ENCODE peak calls at places on chromosome 11, in eight cellular contexts. One of them, this sample, is unnamed. For H3K4me1, the result is how much of the 10 kb centered on the place peaks cover.

GRCh38 chr11:119774180-119774763 is 45.3 kb upstream of the NECTIN1 start:
- DNase-seq in body of pancreas: no peak
- DNase-seq in colonic mucosa: no peak
- DNase-seq in right lobe of liver: no peak
- DNase-seq in tibial artery: no peak
- DNase-seq in testis: no peak
- DNase-seq in heart left ventricle: no peak
- DNase-seq in uterus: no peak
- DNase-seq in this sample: no peak

GRCh38 chr11:61587951-61588695 is 7.2 kb upstream of the SYT7 start:
- DNase-seq in body of pancreas: peak
- DNase-seq in colonic mucosa: peak
- DNase-seq in right lobe of liver: peak
- DNase-seq in tibial artery: no peak
- DNase-seq in testis: peak
- DNase-seq in heart left ventricle: peak
- DNase-seq in uterus: peak
- DNase-seq in this sample: peak

GRCh38 chr11:2328040-2328439 is 26.2 kb downstream of the TSPAN32 start:
- DNase-seq in body of pancreas: no peak
- DNase-seq in colonic mucosa: no peak
- DNase-seq in right lobe of liver: no peak
- DNase-seq in tibial artery: no peak
- DNase-seq in testis: no peak
- DNase-seq in heart left ventricle: no peak
- DNase-seq in uterus: no peak
- DNase-seq in this sample: no peak

GRCh38 chr11:62925745-62926668 is 4.8 kb upstream of the CHRM1 start:
- DNase-seq in body of pancreas: no peak
- DNase-seq in colonic mucosa: no peak
- DNase-seq in right lobe of liver: no peak
- DNase-seq in tibial artery: no peak
- DNase-seq in testis: no peak
- DNase-seq in heart left ventricle: no peak
- DNase-seq in uterus: no peak
- DNase-seq in this sample: no peak

GRCh38 chr11:105033781-105034180 is 1.2 kb downstream of the CASP1 start:
- DNase-seq in body of pancreas: no peak
- DNase-seq in colonic mucosa: no peak
- DNase-seq in right lobe of liver: no peak
- DNase-seq in tibial artery: no peak
- DNase-seq in testis: no peak
- DNase-seq in heart left ventricle: no peak
- DNase-seq in uterus: no peak
- DNase-seq in this sample: no peak

GRCh38 chr11:118882489-118882888 is 1.2 kb upstream of the CXCR5 start:
- DNase-seq in body of pancreas: no peak
- DNase-seq in colonic mucosa: no peak
- DNase-seq in right lobe of liver: no peak
- DNase-seq in tibial artery: no peak
- DNase-seq in testis: no peak
- DNase-seq in heart left ventricle: no peak
- DNase-seq in uterus: no peak
- DNase-seq in this sample: no peak

GRCh38 chr11:44793350-44794090 is 66.8 kb downstream of the TSPAN18 start:
- DNase-seq in body of pancreas: no peak
- DNase-seq in colonic mucosa: no peak
- DNase-seq in right lobe of liver: no peak
- DNase-seq in tibial artery: no peak
- DNase-seq in testis: no peak
- DNase-seq in heart left ventricle: no peak
- DNase-seq in uterus: peak
- DNase-seq in this sample: no peak

GRCh38 chr11:69923641-69924307 is 104.6 kb upstream of the FGF3 start:
- DNase-seq in body of pancreas: no peak
- DNase-seq in colonic mucosa: no peak
- DNase-seq in right lobe of liver: no peak
- DNase-seq in tibial artery: peak
- DNase-seq in testis: no peak
- DNase-seq in heart left ventricle: no peak
- DNase-seq in uterus: no peak
- DNase-seq in this sample: no peak

GRCh38 chr11:68256331-68256741 is 15.4 kb downstream of the C11orf24 start:
- DNase-seq in body of pancreas: no peak
- DNase-seq in colonic mucosa: no peak
- DNase-seq in right lobe of liver: no peak
- DNase-seq in tibial artery: no peak
- DNase-seq in testis: peak
- DNase-seq in heart left ventricle: peak
- DNase-seq in uterus: peak
- DNase-seq in this sample: peak

GRCh38 chr11:63132985-63133775 is 10.8 kb downstream of the SLC22A24 start:
- DNase-seq in body of pancreas: peak
- DNase-seq in colonic mucosa: no peak
- DNase-seq in right lobe of liver: no peak
- DNase-seq in tibial artery: no peak
- DNase-seq in testis: no peak
- DNase-seq in heart left ventricle: no peak
- DNase-seq in uterus: no peak
- DNase-seq in this sample: no peak

GRCh38 chr11:102560555-102561011 is 30.0 kb upstream of the MMP7 start:
- DNase-seq in body of pancreas: no peak
- DNase-seq in colonic mucosa: no peak
- DNase-seq in right lobe of liver: no peak
- DNase-seq in tibial artery: no peak
- DNase-seq in testis: peak
- DNase-seq in heart left ventricle: no peak
- DNase-seq in uterus: peak
- DNase-seq in this sample: no peak

GRCh38 chr11:126547161-126547560 is 191.7 kb downstream of the ST3GAL4 start:
- DNase-seq in body of pancreas: no peak
- DNase-seq in colonic mucosa: no peak
- DNase-seq in right lobe of liver: no peak
- DNase-seq in tibial artery: no peak
- DNase-seq in testis: no peak
- DNase-seq in heart left ventricle: no peak
- DNase-seq in uterus: no peak
- DNase-seq in this sample: no peak

GRCh38 chr11:123509737-123510578 is 79.9 kb downstream of the GRAMD1B start:
- DNase-seq in body of pancreas: no peak
- DNase-seq in colonic mucosa: no peak
- DNase-seq in right lobe of liver: no peak
- DNase-seq in tibial artery: no peak
- DNase-seq in testis: no peak
- DNase-seq in heart left ventricle: no peak
- DNase-seq in uterus: no peak
- DNase-seq in this sample: no peak

GRCh38 chr11:131808466-131808865 is 438.1 kb downstream of the NTM start:
- DNase-seq in body of pancreas: no peak
- DNase-seq in colonic mucosa: no peak
- DNase-seq in right lobe of liver: no peak
- DNase-seq in tibial artery: no peak
- DNase-seq in testis: no peak
- DNase-seq in heart left ventricle: no peak
- DNase-seq in uterus: no peak
- DNase-seq in this sample: no peak

GRCh38 chr11:131186629-131187075 is 183.8 kb upstream of the NTM start:
- DNase-seq in body of pancreas: no peak
- DNase-seq in colonic mucosa: no peak
- DNase-seq in right lobe of liver: no peak
- DNase-seq in tibial artery: no peak
- DNase-seq in testis: peak
- DNase-seq in heart left ventricle: no peak
- DNase-seq in uterus: no peak
- DNase-seq in this sample: no peak

GRCh38 chr11:67045314-67045713 is 11.3 kb upstream of the RHOD start:
- DNase-seq in body of pancreas: no peak
- DNase-seq in colonic mucosa: no peak
- DNase-seq in right lobe of liver: no peak
- DNase-seq in tibial artery: peak
- DNase-seq in testis: no peak
- DNase-seq in heart left ventricle: no peak
- DNase-seq in uterus: no peak
- DNase-seq in this sample: no peak

GRCh38 chr11:76783294-76783900 is at the start of gene TSKU:
- DNase-seq in body of pancreas: no peak
- DNase-seq in colonic mucosa: peak
- DNase-seq in right lobe of liver: no peak
- DNase-seq in tibial artery: no peak
- DNase-seq in testis: no peak
- DNase-seq in heart left ventricle: no peak
- DNase-seq in uterus: peak
- DNase-seq in this sample: no peak

GRCh38 chr11:86617502-86617901 is 54.9 kb downstream of the ME3 start:
- DNase-seq in body of pancreas: no peak
- DNase-seq in colonic mucosa: no peak
- DNase-seq in right lobe of liver: no peak
- DNase-seq in tibial artery: no peak
- DNase-seq in testis: no peak
- DNase-seq in heart left ventricle: no peak
- DNase-seq in uterus: no peak
- DNase-seq in this sample: no peak

GRCh38 chr11:21485426-21485825 is 707.5 kb upstream of the ANO5 start:
- DNase-seq in body of pancreas: no peak
- DNase-seq in colonic mucosa: no peak
- DNase-seq in right lobe of liver: no peak
- DNase-seq in tibial artery: no peak
- DNase-seq in testis: no peak
- DNase-seq in heart left ventricle: no peak
- DNase-seq in uterus: no peak
- DNase-seq in this sample: no peak

GRCh38 chr11:58567889-58568512 is 7.7 kb downstream of the LPXN start:
- DNase-seq in body of pancreas: peak
- DNase-seq in colonic mucosa: peak
- DNase-seq in right lobe of liver: peak
- DNase-seq in tibial artery: no peak
- DNase-seq in testis: peak
- DNase-seq in heart left ventricle: peak
- DNase-seq in uterus: peak
- DNase-seq in this sample: peak

GRCh38 chr11:134587345-134587744 is 175.3 kb upstream of the B3GAT1 start:
- DNase-seq in body of pancreas: no peak
- DNase-seq in colonic mucosa: no peak
- DNase-seq in right lobe of liver: no peak
- DNase-seq in tibial artery: no peak
- DNase-seq in testis: no peak
- DNase-seq in heart left ventricle: no peak
- DNase-seq in uterus: no peak
- DNase-seq in this sample: no peak

GRCh38 chr11:19919050-19919561 is 206.5 kb downstream of the NAV2 start:
- DNase-seq in body of pancreas: peak
- DNase-seq in colonic mucosa: no peak
- DNase-seq in right lobe of liver: peak
- DNase-seq in tibial artery: peak
- DNase-seq in testis: no peak
- DNase-seq in heart left ventricle: peak
- DNase-seq in uterus: peak
- DNase-seq in this sample: peak
- H3K4me1 ChIP-seq in body of pancreas: under half
- H3K4me1 ChIP-seq in colonic mucosa: under half
- H3K4me1 ChIP-seq in right lobe of liver: under half
- H3K4me1 ChIP-seq in tibial artery: under half
- H3K4me1 ChIP-seq in testis: under half
- H3K4me1 ChIP-seq in heart left ventricle: under half
- H3K4me1 ChIP-seq in uterus: under half
- H3K4me1 ChIP-seq in this sample: under half

GRCh38 chr11:17468094-17468493 is 8.6 kb downstream of the ABCC8 start:
- DNase-seq in body of pancreas: no peak
- DNase-seq in colonic mucosa: no peak
- DNase-seq in right lobe of liver: no peak
- DNase-seq in tibial artery: no peak
- DNase-seq in testis: no peak
- DNase-seq in heart left ventricle: no peak
- DNase-seq in uterus: no peak
- DNase-seq in this sample: no peak

GRCh38 chr11:17472467-17472866 is 4.2 kb downstream of the ABCC8 start:
- DNase-seq in body of pancreas: no peak
- DNase-seq in colonic mucosa: no peak
- DNase-seq in right lobe of liver: no peak
- DNase-seq in tibial artery: no peak
- DNase-seq in testis: no peak
- DNase-seq in heart left ventricle: no peak
- DNase-seq in uterus: no peak
- DNase-seq in this sample: no peak

GRCh38 chr11:17473071-17473744 is 3.4 kb downstream of the ABCC8 start:
- DNase-seq in body of pancreas: no peak
- DNase-seq in colonic mucosa: no peak
- DNase-seq in right lobe of liver: no peak
- DNase-seq in tibial artery: no peak
- DNase-seq in testis: no peak
- DNase-seq in heart left ventricle: no peak
- DNase-seq in uterus: no peak
- DNase-seq in this sample: no peak

GRCh38 chr11:17469998-17470397 is 6.6 kb downstream of the ABCC8 start:
- DNase-seq in body of pancreas: no peak
- DNase-seq in colonic mucosa: no peak
- DNase-seq in right lobe of liver: no peak
- DNase-seq in tibial artery: no peak
- DNase-seq in testis: no peak
- DNase-seq in heart left ventricle: no peak
- DNase-seq in uterus: no peak
- DNase-seq in this sample: no peak

DNA sequence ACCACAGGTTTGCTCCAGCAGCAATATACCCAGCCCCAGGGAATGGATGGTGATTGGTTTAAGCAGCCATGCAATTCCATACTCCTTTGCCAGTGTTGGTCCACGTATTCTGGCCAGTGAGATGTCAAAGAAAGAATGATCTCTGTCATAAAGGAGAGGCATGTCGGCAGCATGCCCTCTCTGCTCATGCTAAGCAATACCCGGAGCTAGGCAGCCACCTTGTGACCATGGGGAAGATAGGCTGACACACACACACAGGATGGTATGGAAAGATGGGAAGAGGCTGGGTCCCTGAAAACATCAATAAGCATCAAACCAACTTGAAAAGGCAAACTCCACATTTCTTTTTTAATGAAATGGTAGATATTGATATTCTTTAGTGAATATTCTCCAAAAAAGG is 5.1 kb downstream of the ABCC8 start:
- DNase-seq in body of pancreas: no peak
- DNase-seq in colonic mucosa: no peak
- DNase-seq in right lobe of liver: no peak
- DNase-seq in tibial artery: no peak
- DNase-seq in testis: no peak
- DNase-seq in heart left ventricle: no peak
- DNase-seq in uterus: no peak
- DNase-seq in this sample: no peak
- TF ChIP-seq CTCF in body of pancreas: no peak
- TF ChIP-seq CTCF in colonic mucosa: no peak
- TF ChIP-seq CTCF in right lobe of liver: no peak
- TF ChIP-seq CTCF in tibial artery: no peak
- TF ChIP-seq CTCF in testis: no peak
- TF ChIP-seq CTCF in heart left ventricle: no peak
- TF ChIP-seq CTCF in uterus: no peak
- TF ChIP-seq CTCF in this sample: no peak

GRCh38 chr11:82732348-82732733 is 1.3 kb downstream of the FAM181B start:
- DNase-seq in body of pancreas: no peak
- DNase-seq in colonic mucosa: no peak
- DNase-seq in right lobe of liver: no peak
- DNase-seq in tibial artery: no peak
- DNase-seq in testis: no peak
- DNase-seq in heart left ventricle: no peak
- DNase-seq in uterus: no peak
- DNase-seq in this sample: no peak
- H3K4me3 ChIP-seq in body of pancreas: peak
- H3K4me3 ChIP-seq in colonic mucosa: peak
- H3K4me3 ChIP-seq in right lobe of liver: no peak
- H3K4me3 ChIP-seq in tibial artery: peak
- H3K4me3 ChIP-seq in testis: peak
- H3K4me3 ChIP-seq in heart left ventricle: peak
- H3K4me3 ChIP-seq in uterus: peak
- H3K4me3 ChIP-seq in this sample: peak

GRCh38 chr11:129143335-129143734 is 48.8 kb downstream of the ARHGAP32 start:
- DNase-seq in body of pancreas: peak
- DNase-seq in colonic mucosa: peak
- DNase-seq in right lobe of liver: peak
- DNase-seq in tibial artery: peak
- DNase-seq in testis: peak
- DNase-seq in heart left ventricle: peak
- DNase-seq in uterus: peak
- DNase-seq in this sample: peak
- H3K4me1 ChIP-seq in body of pancreas: under half
- H3K4me1 ChIP-seq in colonic mucosa: under half
- H3K4me1 ChIP-seq in right lobe of liver: under half
- H3K4me1 ChIP-seq in tibial artery: under half
- H3K4me1 ChIP-seq in testis: under half
- H3K4me1 ChIP-seq in heart left ventricle: under half
- H3K4me1 ChIP-seq in uterus: under half
- H3K4me1 ChIP-seq in this sample: under half

This sample was measured in left ventricle myocardium inferior.